ENCODE peak calls at places on chromosomes 5 and 9, in six cellular contexts. X is astrocyte of the spinal cord, P is epithelial cell of esophagus, G is AG10803, U is uterus, M is brain microvascular endothelial cell. O is an unnamed sample.

GRCh38 chr9:97954550-97954989 is 16.6 kb upstream of the HEMGN start:
- DNase-seq in P (peak; percentile 64), M (no peak), X (peak; percentile 9), U (no peak), G (no peak), O (peak; percentile 26)

GRCh38 chr9:133667759-133668450 is 31.7 kb downstream of the DBH start:
- DNase-seq in M (no peak), P (no peak), G (no peak), U (no peak), X (no peak), O (no peak)

GRCh38 chr5:146050061-146050460 is 55.3 kb downstream of the PLAC8L1 start:
- DNase-seq in U (no peak), M (no peak), P (no peak), X (no peak), G (no peak), O (no peak)

GRCh38 chr5:112930082-112930344 is 8.0 kb upstream of the REEP5 start:
- DNase-seq in P (no peak), X (no peak), U (no peak), M (no peak), G (no peak), O (no peak)

GRCh38 chr9:92808726-92809451 is 44.3 kb upstream of the BICD2 start:
- DNase-seq in M (peak; percentile 53), U (peak; percentile 46), P (peak; percentile 79), G (peak; percentile 64), X (peak; percentile 66), O (peak; percentile 77)

GRCh38 chr9:69412741-69413150 is 87.7 kb downstream of the ENTREP1 start:
- DNase-seq in X (peak; percentile 74), P (peak; percentile 35), U (peak; percentile 28), M (peak; percentile 59), G (peak; percentile 69), O (peak; percentile 77)

GRCh38 chr9:88870627-88871026 is 120.6 kb upstream of the S1PR3 start:
- DNase-seq in M (no peak), X (no peak), G (no peak), U (no peak), P (no peak), O (no peak)

GRCh38 chr9:96436063-96436455 is 13.9 kb upstream of the HABP4 start:
- DNase-seq in X (no peak), G (no peak), U (no peak), P (no peak), M (no peak), O (no peak)

GRCh38 chr5:127871448-127872153 is 168.4 kb downstream of the CCDC192 start:
- DNase-seq in U (no peak), X (peak; percentile 50), M (peak; percentile 59), G (peak; percentile 28), P (peak; percentile 81), O (peak; percentile 81)

GRCh38 chr9:137764981-137765380 is 112.6 kb upstream of the CACNA1B start:
- DNase-seq in U (no peak), X (no peak), P (no peak), M (no peak), G (no peak), O (no peak)

GRCh38 chr5:68376931-68377330 is 161.4 kb downstream of the PIK3R1 start:
- DNase-seq in P (peak; percentile 81), G (peak; percentile 50), U (no peak), X (no peak), M (no peak), O (no peak)

GRCh38 chr5:67179695-67180302 is 16.8 kb downstream of the CD180 start:
- DNase-seq in X (no peak), P (no peak), M (no peak), G (no peak), U (no peak), O (no peak)

GRCh38 chr5:95283022-95283615 is 1.8 kb downstream of the MCTP1 start:
- DNase-seq in P (no peak), G (no peak), X (no peak), U (no peak), M (no peak), O (no peak)

GRCh38 chr5:154516475-154516874 is 38.4 kb upstream of the HAND1 start:
- DNase-seq in M (no peak), G (no peak), P (no peak), X (no peak), U (no peak), O (no peak)

GRCh38 chr9:112170968-112171367 is 4.1 kb downstream of the SUSD1 start:
- DNase-seq in U (no peak), X (no peak), P (no peak), M (no peak), G (no peak), O (no peak)

GRCh38 chr5:105475401-105475800 is 1912.8 kb upstream of the NUDT12 start:
- DNase-seq in U (no peak), P (no peak), M (no peak), X (no peak), G (no peak), O (no peak)

GRCh38 chr9:113648048-113648447 is 184.5 kb downstream of the RGS3 start:
- DNase-seq in G (no peak), X (no peak), M (no peak), P (no peak), U (no peak), O (no peak)

GRCh38 chr5:85500869-85501268 is 1116.2 kb upstream of the EDIL3 start:
- DNase-seq in P (no peak), M (no peak), G (no peak), X (no peak), U (no peak), O (no peak)

GRCh38 chr9:105957830-105958229 is 263.5 kb downstream of the TMEM38B start:
- DNase-seq in M (no peak), X (peak; percentile 15), U (no peak), G (no peak), P (peak; percentile 10), O (no peak)

GRCh38 chr9:130443840-130444492 is 795 bp upstream of the ASS1 start:
- DNase-seq in U (peak; percentile 63), M (no peak), P (no peak), X (no peak), G (no peak), O (no peak)

GRCh38 chr5:17989567-17989966 is 355.3 kb downstream of the TAF11L14 start:
- DNase-seq in X (no peak), U (no peak), M (no peak), P (no peak), G (no peak), O (no peak)

GRCh38 chr5:115418788-115419187 is 122.3 kb upstream of the CCDC112 start:
- DNase-seq in U (no peak), G (no peak), M (no peak), P (peak; percentile 60), X (no peak), O (no peak)

GRCh38 chr9:132768932-132769894 is 98.9 kb downstream of the GTF3C4 start:
- DNase-seq in U (peak; percentile 38), M (peak; percentile 46), P (peak; percentile 32), G (peak; percentile 49), X (peak; percentile 50), O (peak; percentile 64)

GRCh38 chr9:127963359-127964064 is 17.3 kb downstream of the EEIG1 start:
- DNase-seq in G (no peak), M (no peak), X (no peak), U (peak; percentile 69), P (no peak), O (no peak)

GRCh38 chr9:9275656-9276055 is 1337.1 kb downstream of the PTPRD start:
- DNase-seq in P (no peak), X (no peak), G (no peak), U (no peak), M (no peak), O (no peak)

GRCh38 chr5:57834829-57835554 is 352.4 kb upstream of the ACTBL2 start:
- DNase-seq in M (peak; percentile 60), G (no peak), U (no peak), P (peak; percentile 95), X (peak; percentile 82), O (peak; percentile 49)

GRCh38 chr9:3868012-3868411 is 342.2 kb upstream of the RFX3 start:
- DNase-seq in U (no peak), M (no peak), P (peak; percentile 25), X (no peak), G (peak; percentile 34), O (no peak)

GRCh38 chr9:96441798-96442445 is 8.0 kb upstream of the HABP4 start:
- DNase-seq in U (no peak), M (no peak), G (no peak), X (no peak), P (peak; percentile 60), O (peak; percentile 57)

GRCh38 chr5:125551246-125551645 is 804.8 kb upstream of the ZNF608 start:
- DNase-seq in U (no peak), M (no peak), P (no peak), G (peak; percentile 3), X (no peak), O (no peak)

DNA sequence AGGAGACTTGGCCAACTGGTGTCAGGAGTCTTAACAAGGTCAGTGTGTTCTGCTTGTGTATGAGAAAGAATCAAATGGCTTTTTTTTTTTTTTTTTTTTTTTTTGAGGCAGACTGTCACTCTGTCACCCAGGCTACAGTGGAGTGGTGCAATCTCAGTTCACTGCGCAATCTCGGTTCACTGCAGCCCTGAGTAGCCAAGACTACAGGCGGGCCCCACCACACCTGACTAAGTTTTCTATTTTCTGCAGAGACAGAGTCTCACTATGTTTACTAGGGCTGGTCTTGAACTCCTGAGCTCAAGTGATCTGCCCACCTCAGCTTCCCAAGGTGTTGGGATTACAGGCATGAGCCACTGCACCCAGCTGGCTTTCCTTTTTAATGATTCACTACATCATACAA is 3.0 kb upstream of the IL7R start:
- DNase-seq in U (peak; percentile 18), G (peak; percentile 26), M (no peak), P (no peak), X (no peak), O (no peak)
- H3K4me3 ChIP-seq in U (no peak overlapping the region), G (no peak overlapping the region), M (no peak overlapping the region), P (no peak overlapping the region), X (no peak overlapping the region), O (no peak overlapping the region)

GRCh38 chr5:3179220-3179619 is 416.4 kb upstream of the IRX1 start:
- DNase-seq in P (no peak), M (no peak), G (no peak), U (no peak), X (no peak), O (no peak)
- TF ChIP-seq CTCF in P (no peak), M (no peak), G (no peak), U (no peak), X (no peak), O (no peak)

GRCh38 chr9:124202447-124202971 is 55.2 kb upstream of the NEK6 start:
- DNase-seq in M (no peak), G (no peak), U (no peak), X (no peak), P (no peak), O (peak; percentile 15)
- H3K4me3 ChIP-seq in M (no peak overlapping the region), G (no peak overlapping the region), U (no peak overlapping the region), X (no peak overlapping the region), P (no peak overlapping the region), O (no peak overlapping the region)

GRCh38 chr9:129183495-129184308 is 5.6 kb upstream of the IER5L start:
- DNase-seq in G (no peak), M (no peak), U (no peak), P (peak; percentile 35), X (no peak), O (no peak)

GRCh38 chr9:129182122-129182521 is 4.1 kb upstream of the IER5L start:
- DNase-seq in G (no peak), U (no peak), X (no peak), M (no peak), P (no peak), O (no peak)

GRCh38 chr9:129184743-129185142 is 6.7 kb upstream of the IER5L start:
- DNase-seq in U (no peak), M (no peak), X (no peak), P (no peak), G (no peak), O (no peak)

GRCh38 chr9:129181246-129181645 is 3.2 kb upstream of the IER5L start:
- DNase-seq in M (no peak), P (no peak), G (no peak), X (no peak), U (no peak), O (no peak)

GRCh38 chr9:129182625-129183494 is 4.8 kb upstream of the IER5L start:
- DNase-seq in U (no peak), P (no peak), M (no peak), X (no peak), G (no peak), O (no peak)
- TF ChIP-seq CTCF in U (peak; percentile 31), P (no peak), M (peak; percentile 51), X (peak; percentile 55), G (peak; percentile 48), O (peak; percentile 41)